ENCODE peak calls at places on chromosomes 1 and 21, in nine cellular contexts. U is left ventricle myocardium inferior, D is tibial artery, P is GM23338, T is MM.1S, R is heart left ventricle, C is AG04450, O is fibroblast of lung, G is fibroblast of mammary gland. Q is an unnamed sample.

GRCh38 chr1:20484526-20485462 is 1.2 kb downstream of the CAMK2N1 start:
- DNase-seq in U (no peak), D (no peak), P (no peak), T (no peak), R (no peak), C (no peak), O (no peak), G (no peak), Q (no peak)

GRCh38 chr1:155166006-155166372 is 7.1 kb downstream of the KRTCAP2 start:
- DNase-seq in U (no peak), D (peak; percentile 58), P (peak; percentile 57), T (no peak), R (no peak), C (no peak), O (no peak), G (no peak), Q (no peak)

GRCh38 chr1:204128964-204129896 is 22.6 kb downstream of the ETNK2 start:
- DNase-seq in U (peak; percentile 67), D (peak; percentile 84), P (peak; percentile 88), T (peak; percentile 60), R (peak; percentile 87), C (peak; percentile 32), O (peak; percentile 59), G (peak; percentile 55), Q (peak; percentile 91)

GRCh38 chr1:3453891-3454810 is at the start of gene ARHGEF16:
- DNase-seq in U (peak; percentile 54), D (no peak), P (peak; percentile 93), T (peak; percentile 23), R (peak; percentile 79), C (no peak), O (peak; percentile 12), G (peak; percentile 12), Q (peak; percentile 62)

GRCh38 chr21:34687065-34687464 is 18.3 kb downstream of the CLIC6 start:
- DNase-seq in U (no peak), D (no peak), P (no peak), T (no peak), R (no peak), C (no peak), O (no peak), G (no peak), Q (no peak)

GRCh38 chr1:79005945-79006344 is 585 bp downstream of the ADGRL4 start:
- DNase-seq in U (no peak), D (no peak), P (peak; percentile 2), T (no peak), R (no peak), C (no peak), O (peak; percentile 69), G (peak; percentile 17), Q (no peak)

GRCh38 chr1:198102454-198102791 is 54.4 kb upstream of the NEK7 start:
- DNase-seq in U (no peak), D (no peak), P (no peak), T (no peak), R (no peak), C (no peak), O (peak; percentile 50), G (no peak), Q (no peak)

GRCh38 chr1:186374313-186375151 is 521 bp downstream of the TPR start:
- DNase-seq in U (peak; percentile 23), D (no peak), P (peak; percentile 57), T (peak; percentile 94), R (no peak), C (no peak), O (peak; percentile 35), G (peak; percentile 38), Q (peak; percentile 43)

GRCh38 chr1:83497563-83497962 is 501.4 kb downstream of the TTLL7 start:
- DNase-seq in U (no peak), D (no peak), P (peak; percentile 53), T (no peak), R (no peak), C (no peak), O (no peak), G (peak; percentile 29), Q (no peak)

GRCh38 chr1:21937372-21938121 is 437 bp upstream of the HSPG2 start:
- DNase-seq in U (peak; percentile 86), D (peak; percentile 93), P (peak; percentile 90), T (peak; percentile 60), R (peak; percentile 94), C (peak; percentile 47), O (peak; percentile 81), G (peak; percentile 68), Q (peak; percentile 96)

GRCh38 chr1:21938791-21939538 is 1.9 kb upstream of the HSPG2 start:
- DNase-seq in U (no peak), D (no peak), P (no peak), T (no peak), R (no peak), C (no peak), O (peak; percentile 58), G (no peak), Q (no peak)

GRCh38 chr1:21940492-21940891 is 3.4 kb upstream of the HSPG2 start:
- DNase-seq in U (no peak), D (no peak), P (no peak), T (no peak), R (no peak), C (no peak), O (no peak), G (no peak), Q (no peak)

GRCh38 chr1:21941370-21941769 is 4.3 kb upstream of the HSPG2 start:
- DNase-seq in U (no peak), D (no peak), P (no peak), T (no peak), R (no peak), C (no peak), O (no peak), G (no peak), Q (no peak)

GRCh38 chr1:21939650-21940374 is 2.7 kb upstream of the HSPG2 start:
- DNase-seq in U (peak; percentile 89), D (peak; percentile 96), P (no peak), T (no peak), R (peak; percentile 93), C (peak; percentile 85), O (peak; percentile 99), G (peak; percentile 97), Q (no peak)
- TF ChIP-seq CTCF in U (peak; percentile 72), D (peak; percentile 64), P (no peak), T (no peak), R (no peak), C (peak; percentile 71), O (peak; percentile 36), G (peak; percentile 59), Q (no peak)

GRCh38 chr1:173364827-173365226 is 112.3 kb upstream of the PRDX6 start:
- DNase-seq in U (no peak), D (no peak), P (peak; percentile 11), T (no peak), R (no peak), C (no peak), O (no peak), G (no peak), Q (no peak)
- TF ChIP-seq CTCF in U (no peak), D (no peak), P (no peak), T (no peak), R (no peak), C (no peak), O (no peak), G (no peak), Q (no peak)

DNA sequence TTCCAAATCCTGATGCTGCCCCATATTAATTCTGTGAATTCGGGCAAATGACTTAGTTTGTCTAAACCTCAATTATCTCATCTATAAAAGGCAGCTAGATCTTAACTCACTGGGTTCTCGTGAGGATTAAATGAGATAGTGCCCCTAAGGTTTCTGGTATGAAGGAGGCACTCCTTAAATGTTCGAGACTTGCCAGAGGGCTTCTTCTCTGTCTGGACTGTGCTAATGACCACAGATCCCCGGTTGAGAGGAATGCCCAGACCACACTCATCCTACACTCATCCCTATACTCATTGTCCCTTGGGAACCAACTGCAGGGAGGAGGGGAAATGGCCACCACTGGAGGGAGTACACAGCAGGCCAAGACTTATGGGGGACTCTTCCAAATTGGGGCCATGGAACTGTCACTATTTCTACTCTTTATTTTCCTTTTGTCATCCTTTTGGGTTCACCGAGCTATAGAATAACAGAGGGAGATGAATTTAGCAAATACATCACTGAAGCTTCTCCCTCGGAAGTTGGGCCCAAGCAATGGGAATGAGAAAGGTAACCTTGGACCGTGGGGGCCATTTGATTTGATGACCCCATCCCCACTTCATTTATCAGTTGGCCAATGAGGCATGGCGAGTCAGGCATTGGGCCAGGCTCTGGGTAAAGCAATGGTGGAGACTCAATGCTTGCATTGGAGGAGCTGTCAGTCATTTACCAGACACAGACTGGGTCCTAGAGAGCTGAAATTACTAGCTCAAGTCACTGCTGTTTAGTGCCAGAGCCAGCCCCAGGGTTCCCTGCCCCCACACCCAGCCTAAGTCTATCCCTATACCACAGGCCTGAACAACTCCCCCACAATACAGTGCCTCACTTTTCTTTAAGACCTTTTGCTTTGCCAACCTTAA is 5.1 kb downstream of the ATF3 start:
- DNase-seq in U (no peak), D (no peak), P (no peak), T (no peak), R (no peak), C (no peak), O (no peak), G (peak; percentile 88), Q (no peak)
- TF ChIP-seq CTCF in U (no peak), D (no peak), P (no peak), T (no peak), R (no peak), C (no peak), O (no peak), G (peak; percentile 5), Q (no peak)

GRCh38 chr1:202505356-202505755 is 156.9 kb downstream of the PPP1R12B start:
- DNase-seq in U (no peak), D (no peak), P (peak; percentile 64), T (no peak), R (no peak), C (peak; percentile 75), O (peak; percentile 89), G (peak; percentile 63), Q (no peak)

GRCh38 chr1:202498542-202498941 is 150.0 kb downstream of the PPP1R12B start:
- DNase-seq in U (no peak), D (no peak), P (peak; percentile 12), T (no peak), R (no peak), C (no peak), O (no peak), G (no peak), Q (no peak)

GRCh38 chr1:202501281-202501680 is 152.8 kb downstream of the PPP1R12B start:
- DNase-seq in U (no peak), D (no peak), P (peak; percentile 28), T (peak; percentile 39), R (no peak), C (no peak), O (peak; percentile 31), G (peak; percentile 52), Q (peak; percentile 7)
- TF ChIP-seq CTCF in U (peak; percentile 62), D (peak; percentile 49), P (peak; percentile 37), T (peak; percentile 62), R (peak; percentile 41), C (peak; percentile 58), O (peak; percentile 37), G (peak; percentile 48), Q (no peak)

GRCh38 chr1:57072775-57073174 is 107.0 kb upstream of the C8B start:
- DNase-seq in U (no peak), D (no peak), P (peak; percentile 68), T (no peak), R (no peak), C (no peak), O (no peak), G (peak; percentile 1), Q (no peak)
- TF ChIP-seq CTCF in U (no peak), D (no peak), P (peak; percentile 30), T (peak; percentile 6), R (no peak), C (no peak), O (no peak), G (peak; percentile 22), Q (no peak)

Q was measured in GM20000.